ENCODE peak calls at places on chromosomes 2 and 18, in four cellular contexts. N, Y, V and H are unnamed samples.

GRCh38 chr18:48600746-48601090 is 61.9 kb downstream of the CTIF start:
- DNase-seq in V (no peak), Y (no peak), N (no peak), H (no peak)

GRCh38 chr2:100264651-100265050 is 57.6 kb downstream of the LONRF2 start:
- DNase-seq in N (no peak), Y (no peak), V (no peak), H (no peak)

GRCh38 chr18:61984293-61984692 is 91.5 kb upstream of the RNF152 start:
- DNase-seq in V (no peak), Y (no peak), N (no peak), H (no peak)

GRCh38 chr2:118089015-118089800 is 937 bp downstream of the INSIG2 start:
- DNase-seq in N (peak), V (peak), Y (peak), H (no peak)

GRCh38 chr18:3297025-3297984 is 35.4 kb downstream of the MYL12B start:
- DNase-seq in V (peak), N (peak), Y (peak), H (peak)

GRCh38 chr2:112688086-112688880 is 32.5 kb upstream of the NT5DC4 start:
- DNase-seq in N (no peak), Y (no peak), V (no peak), H (no peak)

GRCh38 chr2:81324046-81324445 is 1019.5 kb upstream of the LRRTM1 start:
- DNase-seq in Y (no peak), V (no peak), N (peak), H (peak)

GRCh38 chr2:240567872-240568677 is at the start of gene RNPEPL1:
- DNase-seq in N (no peak), V (no peak), Y (peak), H (peak)

GRCh38 chr2:127599211-127599610 is 46.7 kb upstream of the GPR17 start:
- DNase-seq in V (no peak), N (no peak), Y (no peak), H (no peak)

GRCh38 chr2:69203166-69203985 is 183.7 kb downstream of the GFPT1 start:
- DNase-seq in Y (no peak), N (peak), V (no peak), H (no peak)

GRCh38 chr2:20231159-20231558 is 6.2 kb upstream of the SDC1 start:
- DNase-seq in Y (no peak), N (no peak), V (no peak), H (no peak)

GRCh38 chr2:234374671-234375245 is 122.1 kb downstream of the ARL4C start:
- DNase-seq in Y (no peak), N (no peak), V (no peak), H (no peak)

GRCh38 chr2:2714413-2714812 is 383.3 kb upstream of the MYT1L start:
- DNase-seq in Y (no peak), N (no peak), V (no peak), H (no peak)

GRCh38 chr2:128314026-128314347 is 4.7 kb downstream of the HS6ST1 start:
- DNase-seq in V (no peak), Y (no peak), N (no peak), H (no peak)

GRCh38 chr18:8798996-8799395 is 93.6 kb downstream of the MTCL1 start:
- DNase-seq in V (no peak), N (no peak), Y (no peak), H (no peak)

GRCh38 chr2:134778372-134778771 is 59.6 kb upstream of the TMEM163 start:
- DNase-seq in Y (peak), V (peak), N (peak), H (peak)

GRCh38 chr2:160891353-160891740 is 268.9 kb upstream of the TANK start:
- DNase-seq in Y (no peak), V (no peak), N (no peak), H (no peak)

GRCh38 chr2:20186078-20186854 is 38.7 kb downstream of the SDC1 start:
- DNase-seq in N (peak), V (peak), Y (peak), H (no peak)

GRCh38 chr2:64327510-64328414 is 126.2 kb upstream of the LGALSL start:
- DNase-seq in Y (no peak), V (no peak), N (no peak), H (peak)

GRCh38 chr2:31067259-31067658 is 71.0 kb downstream of the GALNT14 start:
- DNase-seq in V (no peak), Y (peak), N (no peak), H (peak)

GRCh38 chr2:112821682-112822081 is 14.9 kb downstream of the IL1B start:
- DNase-seq in V (no peak), N (no peak), Y (no peak), H (no peak)

GRCh38 chr2:165833156-165833555 is 39.1 kb upstream of the GALNT3 start:
- DNase-seq in Y (no peak), N (no peak), V (no peak), H (no peak)

GRCh38 chr2:31318360-31319336 is 84.7 kb downstream of the EHD3 start:
- DNase-seq in Y (no peak), N (no peak), V (no peak), H (no peak)

DNA sequence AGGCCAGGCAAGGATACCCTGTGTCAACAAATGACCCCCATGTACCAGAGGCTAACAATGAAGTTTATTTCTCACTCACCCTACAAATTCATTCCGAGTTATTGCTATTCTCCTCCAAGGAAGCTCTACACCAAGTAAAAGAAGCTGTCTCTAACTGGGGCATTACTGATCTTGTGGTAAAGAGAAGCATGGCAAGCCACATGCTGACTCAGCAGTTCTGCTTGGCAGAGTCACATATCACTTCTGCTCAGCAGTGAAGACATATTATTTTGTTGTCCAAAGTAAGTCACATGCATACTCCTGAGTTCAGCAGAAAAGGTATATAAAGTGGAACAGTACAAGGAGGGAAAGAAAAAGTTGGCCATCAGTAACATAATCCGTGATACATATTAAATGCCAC is 315.8 kb downstream of the GULP1 start:
- DNase-seq in N (no peak), V (no peak), Y (peak), H (no peak)
- TF ChIP-seq NR3C1 in N (no peak), V (no peak), Y (no peak), H (no peak)

GRCh38 chr18:74524097-74524496 is 10.2 kb upstream of the CNDP1 start:
- DNase-seq in Y (no peak), N (no peak), V (no peak), H (no peak)
- TF ChIP-seq NR3C1 in Y (no peak), N (no peak), V (no peak), H (no peak)

DNA sequence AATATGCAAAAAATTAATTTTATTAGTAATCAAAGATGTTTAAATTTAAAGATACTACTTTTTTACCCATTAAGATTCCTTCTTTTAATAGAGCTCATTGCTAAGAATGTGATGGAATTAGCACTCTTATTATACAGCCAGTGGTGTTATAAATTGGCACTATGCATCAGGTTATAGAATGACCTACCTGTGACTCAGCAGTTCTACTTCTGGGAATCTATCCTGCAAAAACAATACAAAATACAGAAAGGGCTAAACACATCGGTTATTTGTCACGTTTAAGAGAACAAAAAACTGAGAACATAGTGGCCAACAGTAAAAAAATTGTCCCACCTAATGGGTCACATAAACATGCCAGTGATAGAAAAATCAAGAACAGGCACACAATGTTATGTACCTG is 9.4 kb upstream of the ADD2 start:
- DNase-seq in V (no peak), N (no peak), Y (peak), H (no peak)
- TF ChIP-seq NR3C1 in V (no peak), N (no peak), Y (no peak), H (no peak)

GRCh38 chr2:227293531-227293930 is 31.5 kb upstream of the MFF start:
- DNase-seq in V (no peak), Y (no peak), N (no peak), H (no peak)

GRCh38 chr2:227301523-227301922 is 23.5 kb upstream of the MFF start:
- DNase-seq in Y (no peak), N (no peak), V (no peak), H (no peak)

GRCh38 chr2:227292314-227292713 is 32.7 kb upstream of the MFF start:
- DNase-seq in N (no peak), V (no peak), Y (no peak), H (no peak)

GRCh38 chr2:227297052-227297451 is 28.0 kb upstream of the MFF start:
- DNase-seq in N (no peak), V (no peak), Y (no peak), H (no peak)

DNA sequence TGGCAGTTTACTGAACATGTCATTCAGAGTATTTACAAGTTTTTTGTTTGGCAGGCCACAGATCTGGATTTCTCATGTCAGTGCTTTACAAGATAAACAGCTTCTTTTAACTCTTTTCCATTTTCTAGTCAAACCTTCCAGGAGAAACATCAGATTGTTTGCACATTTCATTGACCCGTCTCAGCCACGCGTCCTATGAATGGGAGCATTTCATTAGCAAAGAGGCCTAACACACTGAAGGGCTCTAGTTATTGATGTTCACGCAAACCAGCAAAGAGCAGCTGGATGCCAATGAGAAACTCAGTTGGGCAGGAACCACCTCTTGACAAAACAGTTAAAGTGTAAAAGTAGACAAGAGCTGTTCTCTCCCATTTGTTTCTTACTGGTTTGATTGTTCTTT is 29.2 kb upstream of the MFF start:
- DNase-seq in Y (no peak), V (no peak), N (peak), H (no peak)
- TF ChIP-seq NR3C1 in Y (no peak), V (no peak), N (no peak), H (no peak)

GRCh38 chr18:56696966-56697365 is 45.8 kb downstream of the WDR7 start:
- DNase-seq in N (no peak), Y (no peak), V (peak), H (no peak)

DNA sequence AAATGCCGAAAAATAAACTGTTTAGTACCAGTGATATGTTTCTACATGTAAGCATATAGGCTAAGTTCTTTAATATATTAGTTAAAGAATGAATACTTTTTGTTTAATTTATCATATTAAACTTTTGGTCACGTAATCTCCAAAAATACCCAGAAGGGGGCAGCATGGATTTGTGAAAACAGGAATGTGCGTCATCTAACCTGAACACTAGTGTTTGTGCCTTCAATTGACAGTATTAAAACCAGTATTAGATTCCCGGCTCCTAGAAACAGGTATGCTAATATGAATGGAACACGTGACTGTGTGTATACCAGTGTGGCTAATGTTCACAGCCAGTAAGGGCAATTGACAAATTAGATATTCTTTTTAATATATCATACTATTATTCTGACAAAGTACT is 51.8 kb downstream of the WDR7 start:
- DNase-seq in Y (peak), V (peak), N (peak), H (no peak)
- TF ChIP-seq NR3C1 in Y (no peak), V (no peak), N (no peak), H (no peak)

DNA sequence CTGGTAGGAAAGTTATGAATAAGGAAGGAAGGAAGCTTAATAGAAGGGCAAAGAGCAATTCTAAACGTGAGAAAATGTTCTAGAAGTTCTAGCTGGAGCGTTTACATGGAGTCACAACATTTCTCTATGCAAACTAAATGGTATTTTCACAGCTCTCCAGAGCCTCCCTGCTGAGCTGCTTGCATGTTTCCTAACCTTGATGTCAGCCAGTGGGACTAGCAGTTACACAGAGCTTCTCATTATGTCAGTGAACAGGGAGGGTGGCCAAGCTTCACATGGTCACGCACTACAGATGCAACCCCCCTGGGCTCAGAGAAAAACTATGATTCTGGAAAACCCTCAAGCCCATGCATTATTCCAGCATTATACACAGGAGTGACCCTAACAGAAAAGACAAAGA is 153.4 kb upstream of the CCDC150 start:
- DNase-seq in N (no peak), Y (no peak), V (no peak), H (no peak)
- TF ChIP-seq NR3C1 in N (no peak), Y (no peak), V (no peak), H (no peak)

DNA sequence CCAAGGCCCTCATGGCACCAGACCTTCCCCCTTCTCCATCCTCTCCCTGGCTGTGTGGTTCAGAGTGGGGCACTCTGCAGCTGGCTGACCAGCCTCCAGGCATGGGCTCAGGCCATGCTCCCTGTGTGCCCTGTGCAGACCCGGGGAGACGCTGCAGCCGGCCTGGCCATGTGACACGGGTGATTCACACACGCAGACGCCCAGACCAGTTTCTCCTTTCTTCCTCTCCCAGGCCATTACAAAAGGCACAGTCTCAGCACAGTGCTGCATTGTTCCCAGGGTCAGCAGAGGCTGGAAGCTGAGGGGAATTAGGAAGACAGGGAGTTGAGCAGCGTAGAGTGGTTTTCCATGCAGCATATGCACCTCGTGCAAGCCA is 288.5 kb downstream of the TNS1 start:
- DNase-seq in Y (no peak), V (no peak), N (peak), H (no peak)
- TF ChIP-seq NR3C1 in Y (no peak), V (no peak), N (no peak), H (no peak)

DNA sequence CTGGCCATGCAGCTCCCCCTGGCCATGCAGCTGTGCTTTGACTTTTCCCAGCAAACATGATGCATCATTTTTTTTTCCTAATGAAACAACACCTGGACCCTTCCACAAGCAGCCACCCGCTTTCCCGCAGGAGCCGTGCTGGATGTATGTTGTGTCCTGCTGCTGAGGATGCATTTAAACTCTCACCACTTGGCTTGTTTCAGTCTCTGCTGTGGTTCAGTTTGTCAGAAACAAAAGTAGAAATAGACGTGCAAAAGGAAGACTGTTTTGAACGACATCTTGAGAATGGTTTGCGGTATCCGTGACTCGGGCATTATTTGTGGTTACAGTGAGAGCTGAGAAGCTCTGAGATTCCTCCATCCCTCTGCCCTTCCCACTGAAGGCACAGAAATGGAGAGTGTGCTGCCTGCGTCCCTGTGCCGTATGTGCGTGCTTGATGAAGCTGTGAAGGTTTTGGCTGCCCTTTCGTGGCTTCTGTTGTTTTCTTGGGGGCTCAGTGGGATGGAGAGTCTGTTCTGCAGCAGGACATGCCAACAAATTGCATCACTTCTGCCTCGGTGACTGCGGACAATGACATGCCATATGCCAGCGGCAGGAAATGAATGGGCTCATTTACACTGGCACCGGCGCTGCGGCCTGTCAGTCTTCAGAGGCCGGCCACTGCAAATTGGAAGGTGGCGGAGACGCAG is 417.7 kb upstream of the SALL3 start:
- DNase-seq in V (no peak), Y (no peak), N (no peak), H (no peak)
- TF ChIP-seq NR3C1 in V (no peak), Y (no peak), N (no peak), H (no peak)

DNA sequence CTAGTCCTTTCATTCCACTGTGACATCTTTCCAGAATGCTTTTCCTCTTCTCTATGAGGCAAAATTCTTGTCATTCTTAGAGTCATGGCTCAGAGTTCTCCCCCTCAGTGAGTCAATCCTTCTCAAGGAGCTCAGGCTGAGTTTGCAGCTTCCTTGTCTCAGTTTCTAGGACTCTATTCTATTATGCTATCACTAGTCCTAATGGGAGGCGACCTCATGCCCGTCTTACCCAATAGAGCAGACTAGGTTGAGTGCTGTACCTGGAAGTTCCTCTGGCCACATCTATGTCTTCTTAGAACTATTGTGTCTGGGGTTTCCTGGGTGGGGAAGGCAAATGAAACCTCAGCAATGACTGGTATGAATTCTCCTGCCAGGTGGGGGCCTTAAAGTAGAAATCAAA is 51.5 kb downstream of the HAUS1 start:
- DNase-seq in N (no peak), Y (no peak), V (no peak), H (no peak)
- TF ChIP-seq NR3C1 in N (no peak), Y (no peak), V (no peak), H (no peak)